ENCODE peak calls at places on chromosomes 5 and 9, in four cellular contexts. R is sigmoid colon, O is GM23338, P is HL-60. F is an unnamed sample.

GRCh38 chr5:179170606-179171005 is 110.4 kb downstream of the ZNF354C start:
- DNase-seq in O (no peak), R (no peak), P (no peak), F (peak)

GRCh38 chr9:133137451-133138231 is 16.6 kb upstream of the RALGDS start:
- DNase-seq in P (no peak), R (peak), O (no peak), F (no peak)

GRCh38 chr9:75265525-75265972 is 177.2 kb downstream of the OSTF1 start:
- DNase-seq in P (peak), R (no peak), O (peak), F (no peak)

GRCh38 chr5:55993628-55994501 is 898 bp downstream of the IL6ST start:
- DNase-seq in R (no peak), P (no peak), O (no peak), F (no peak)

GRCh38 chr5:177612215-177612673 is 12.3 kb downstream of the B4GALT7 start:
- DNase-seq in P (no peak), O (no peak), R (no peak), F (no peak)

GRCh38 chr9:37034320-37034937 is 361 bp upstream of the PAX5 start:
- DNase-seq in R (no peak), O (peak), P (no peak), F (peak)

GRCh38 chr5:28344803-28345433 is 1306.5 kb upstream of the CDH9 start:
- DNase-seq in R (no peak), P (peak), O (peak), F (no peak)

GRCh38 chr5:9888517-9888916 is 258.4 kb upstream of the TAS2R1 start:
- DNase-seq in P (no peak), R (no peak), O (no peak), F (no peak)

GRCh38 chr9:115132648-115133047 is 14.7 kb upstream of the TNC start:
- DNase-seq in R (peak), P (no peak), O (peak), F (no peak)

GRCh38 chr9:134814598-134815215 is 65.9 kb upstream of the FCN2 start:
- DNase-seq in P (no peak), R (no peak), O (no peak), F (no peak)

GRCh38 chr5:73451218-73452130 is 2.9 kb upstream of the FOXD1 start:
- DNase-seq in O (peak), P (no peak), R (no peak), F (peak)

GRCh38 chr9:36690769-36691168 is 118.1 kb downstream of the MELK start:
- DNase-seq in P (no peak), R (no peak), O (no peak), F (no peak)

GRCh38 chr9:120389867-120390266 is 190.1 kb downstream of the CDK5RAP2 start:
- DNase-seq in R (peak), O (no peak), P (no peak), F (no peak)

GRCh38 chr5:123156577-123157296 is 67.7 kb downstream of the PRDM6 start:
- DNase-seq in R (no peak), O (no peak), P (no peak), F (no peak)

GRCh38 chr9:14153310-14153720 is 160.6 kb downstream of the NFIB start:
- DNase-seq in O (peak), P (no peak), R (no peak), F (no peak)

GRCh38 chr5:169797577-169797976 is 160.5 kb downstream of the DOCK2 start:
- DNase-seq in O (no peak), P (no peak), R (no peak), F (no peak)

GRCh38 chr5:39197556-39197955 is 21.8 kb downstream of the FYB1 start:
- DNase-seq in P (no peak), O (no peak), R (no peak), F (no peak)

GRCh38 chr5:7991125-7991821 is 122.3 kb downstream of the MTRR start:
- DNase-seq in R (no peak), P (no peak), O (peak), F (no peak)

GRCh38 chr5:73431204-73431851 is 17.2 kb downstream of the FOXD1 start:
- DNase-seq in P (no peak), O (no peak), R (no peak), F (no peak)

GRCh38 chr5:1474183-1474839 is 29.1 kb upstream of the SLC6A3 start:
- DNase-seq in R (peak), O (no peak), P (no peak), F (peak)

GRCh38 chr9:15977438-15977837 is 424.6 kb downstream of the CCDC171 start:
- DNase-seq in P (no peak), O (no peak), R (no peak), F (no peak)

GRCh38 chr5:616342-617039 is 4.4 kb downstream of the CEP72 start:
- DNase-seq in P (no peak), R (no peak), O (no peak), F (peak)

GRCh38 chr9:124776952-124777645 is at the start of gene OLFML2A:
- DNase-seq in O (peak), R (peak), P (no peak), F (peak)

GRCh38 chr5:58925627-58926545 is 343.0 kb downstream of the RAB3C start:
- DNase-seq in R (no peak), O (peak), P (no peak), F (no peak)

GRCh38 chr5:57032151-57032551 is 80.2 kb upstream of the MIER3 start:
- DNase-seq in P (peak), O (no peak), R (no peak), F (no peak)

GRCh38 chr9:13952906-13953305 is 361.0 kb downstream of the NFIB start:
- DNase-seq in P (no peak), R (no peak), O (no peak), F (no peak)

GRCh38 chr5:163564321-163564924 is 59.0 kb downstream of the MAT2B start:
- DNase-seq in P (peak), O (peak), R (no peak), F (no peak)

GRCh38 chr5:76999451-76999850 is 30.8 kb upstream of the AGGF1 start:
- DNase-seq in R (no peak), P (peak), O (no peak), F (no peak)

GRCh38 chr5:1199649-1200494 is 1.5 kb upstream of the SLC6A19 start:
- DNase-seq in O (no peak), P (no peak), R (no peak), F (no peak)

GRCh38 chr9:101528015-101528414 is 5.6 kb upstream of the RNF20 start:
- DNase-seq in R (no peak), O (no peak), P (no peak), F (no peak)

GRCh38 chr5:170216262-170216864 is 16.4 kb upstream of the C5orf58 start:
- DNase-seq in O (peak), P (no peak), R (no peak), F (no peak)

GRCh38 chr5:12626556-12626955 is 722.3 kb upstream of the CTNND2 start:
- DNase-seq in R (no peak), P (no peak), O (no peak), F (no peak)

GRCh38 chr5:12623408-12623807 is 719.2 kb upstream of the CTNND2 start:
- DNase-seq in P (no peak), R (no peak), O (peak), F (no peak)

GRCh38 chr5:12625667-12626263 is 721.5 kb upstream of the CTNND2 start:
- DNase-seq in O (peak), R (no peak), P (no peak), F (no peak)

DNA sequence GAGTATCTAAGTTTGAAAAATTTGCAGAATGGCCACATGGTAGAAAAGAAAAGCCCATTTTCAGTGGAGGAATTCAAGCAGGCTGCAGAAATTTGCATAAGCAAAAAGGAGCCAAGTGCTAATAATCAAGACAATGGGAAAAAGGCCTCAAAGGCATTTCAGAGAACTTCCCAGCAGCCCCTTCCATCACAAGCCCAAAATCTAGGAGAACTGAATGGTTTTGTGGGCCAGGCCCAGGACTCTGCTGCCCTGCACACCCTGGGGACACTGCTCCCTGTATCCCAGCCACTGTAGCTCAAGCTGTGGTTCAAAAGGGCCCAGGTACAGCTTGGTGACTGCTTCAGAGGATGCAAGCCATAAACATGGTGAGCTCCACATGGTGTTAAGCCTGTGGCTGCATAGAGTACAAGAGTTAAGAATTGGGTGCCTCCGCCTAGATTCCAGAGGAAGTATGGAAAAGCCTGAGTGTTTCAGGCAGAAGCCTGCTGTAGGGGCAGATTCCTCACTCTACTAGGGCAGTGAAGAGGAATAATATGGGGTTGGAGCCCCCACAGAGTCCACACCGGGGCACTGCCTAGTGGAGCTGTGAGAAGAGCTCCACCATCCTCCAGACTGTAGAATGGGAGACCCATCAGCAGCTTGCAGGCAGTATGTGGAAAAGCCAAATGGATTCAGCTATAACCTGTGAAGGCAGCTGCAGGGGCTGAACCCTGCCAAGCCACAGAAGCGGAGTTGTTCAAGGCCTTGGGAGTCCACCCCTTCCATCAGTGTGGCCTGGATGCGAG is 720.7 kb upstream of the CTNND2 start:
- DNase-seq in R (no peak), P (no peak), O (peak), F (no peak)
- H3K4me3 ChIP-seq in R (no peak), P (no peak), O (peak), F (no peak)

GRCh38 chr5:148979104-148979723 is 83.6 kb downstream of the SH3TC2 start:
- DNase-seq in R (no peak), P (no peak), O (no peak), F (no peak)
- H3K27ac ChIP-seq in R (no peak), P (no peak), O (no peak), F (no peak)

GRCh38 chr5:145762833-145763232 is 72.3 kb downstream of the PRELID2 start:
- DNase-seq in P (no peak), O (no peak), R (no peak), F (no peak)

GRCh38 chr5:145761282-145761681 is 73.9 kb downstream of the PRELID2 start:
- DNase-seq in O (no peak), R (no peak), P (no peak), F (no peak)

GRCh38 chr5:145764325-145764724 is 70.8 kb downstream of the PRELID2 start:
- DNase-seq in P (no peak), O (peak), R (no peak), F (no peak)

GRCh38 chr5:145760660-145761059 is 74.5 kb downstream of the PRELID2 start:
- DNase-seq in O (no peak), P (no peak), R (no peak), F (no peak)
- TF ChIP-seq POLR2AphosphoS5 in O (no peak), P (no peak), R (no peak), F (no peak)

GRCh38 chr5:11104543-11105151 is 343.6 kb upstream of the DAP start:
- DNase-seq in O (no peak), P (no peak), R (no peak), F (no peak)
- H3K4me3 ChIP-seq in O (no peak), P (no peak), R (no peak), F (no peak)

GRCh38 chr5:157180374-157181264 is at the start of gene ITK:
- DNase-seq in O (no peak), P (no peak), R (no peak), F (no peak)
- H3K27ac ChIP-seq in O (no peak), P (no peak), R (no peak), F (peak)

DNA sequence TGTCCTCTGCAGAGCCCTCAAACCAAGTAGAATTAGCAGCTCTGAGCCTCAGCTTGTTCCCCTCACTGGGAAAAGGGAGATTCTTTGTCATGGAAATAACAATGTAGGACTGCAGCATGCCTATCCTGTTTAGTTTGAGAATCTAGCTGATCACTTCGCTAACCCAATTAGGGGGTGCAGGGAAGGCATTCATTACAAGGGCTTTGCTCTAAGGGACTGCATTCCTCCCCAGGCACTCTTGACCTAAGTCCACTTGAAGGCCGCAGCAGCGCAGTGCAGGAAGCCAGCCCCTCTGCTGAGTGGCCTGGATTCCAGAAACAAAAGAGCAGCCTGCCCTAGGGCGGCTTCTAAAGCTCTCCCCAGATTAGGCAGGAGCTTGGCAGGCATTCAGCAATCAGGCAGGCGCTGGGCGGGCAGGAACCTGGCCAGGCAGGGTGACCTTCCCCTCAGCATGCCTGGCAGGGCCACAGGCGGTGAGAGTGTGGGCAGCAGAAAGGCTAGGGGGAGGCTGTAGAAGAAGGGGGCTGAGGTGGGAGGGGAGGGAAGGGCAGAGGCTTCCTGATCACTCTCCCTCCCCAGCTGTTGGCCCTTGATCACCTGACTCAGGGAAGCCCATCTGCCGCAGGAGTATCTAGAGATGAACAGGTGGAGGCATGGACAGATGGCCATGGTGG is 24.8 kb downstream of the CCNJL start:
- DNase-seq in R (no peak), P (no peak), O (peak), F (peak)
- TF ChIP-seq POLR2AphosphoS5 in R (no peak), P (no peak), O (no peak), F (peak)

GRCh38 chr9:72949918-72950325 is 2.9 kb downstream of the ALDH1A1 start:
- DNase-seq in R (no peak), O (no peak), P (no peak), F (no peak)
- H3K4me3 ChIP-seq in R (peak), O (no peak), P (no peak), F (no peak)

DNA sequence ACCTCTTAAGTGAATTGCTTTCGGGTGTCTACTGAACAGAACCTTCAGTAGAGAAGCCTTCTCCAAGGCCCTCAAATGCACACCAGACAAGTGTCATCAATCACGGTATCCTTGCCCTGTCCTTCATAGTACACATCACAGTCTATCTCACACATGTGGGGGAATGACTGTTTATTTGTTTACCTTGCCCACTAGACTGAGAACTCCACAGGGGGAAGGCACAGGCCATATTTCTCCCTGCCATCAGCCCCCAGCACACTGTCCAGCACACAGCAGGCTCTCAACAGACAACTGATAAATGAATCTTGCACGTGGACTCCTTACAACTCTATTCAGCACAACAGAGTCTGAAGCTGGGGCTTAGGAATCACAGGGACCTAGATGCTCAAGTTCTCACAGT is 128.5 kb downstream of the MED27 start:
- DNase-seq in O (no peak), P (no peak), R (no peak), F (no peak)
- H3K27ac ChIP-seq in O (no peak), P (no peak), R (no peak), F (no peak)

GRCh38 chr9:19119801-19120440 is 7.4 kb downstream of the PLIN2 start:
- DNase-seq in O (no peak), P (no peak), R (no peak), F (no peak)
- TF ChIP-seq POLR2AphosphoS5 in O (no peak), P (no peak), R (no peak), F (no peak)

F was measured in spleen.